ENCODE peak calls at places on chromosomes 3 and 15, in six cellular contexts. One of them, this sample, is unnamed.

GRCh38 chr3:103794656-103795055 is 1359.8 kb downstream of the ZPLD1 start:
- DNase-seq in fibroblast of mammary gland: no peak
- DNase-seq in psoas muscle: no peak
- DNase-seq in GM20000: peak
- DNase-seq in CD4-positive, alpha-beta T cell: no peak
- DNase-seq in CD8-positive, alpha-beta T cell: no peak
- DNase-seq in this sample: no peak

GRCh38 chr3:153163349-153164008 is 1.5 kb downstream of the RAP2B start:
- DNase-seq in fibroblast of mammary gland: peak
- DNase-seq in psoas muscle: no peak
- DNase-seq in GM20000: peak
- DNase-seq in CD4-positive, alpha-beta T cell: no peak
- DNase-seq in CD8-positive, alpha-beta T cell: no peak
- DNase-seq in this sample: peak

GRCh38 chr15:95451891-95452290 is 878.6 kb upstream of the NR2F2 start:
- DNase-seq in fibroblast of mammary gland: no peak
- DNase-seq in psoas muscle: no peak
- DNase-seq in GM20000: no peak
- DNase-seq in CD4-positive, alpha-beta T cell: no peak
- DNase-seq in CD8-positive, alpha-beta T cell: no peak
- DNase-seq in this sample: no peak

GRCh38 chr3:29475305-29475825 is 194.5 kb downstream of the RBMS3 start:
- DNase-seq in fibroblast of mammary gland: no peak
- DNase-seq in psoas muscle: no peak
- DNase-seq in GM20000: no peak
- DNase-seq in CD4-positive, alpha-beta T cell: no peak
- DNase-seq in CD8-positive, alpha-beta T cell: no peak
- DNase-seq in this sample: no peak

GRCh38 chr15:27670481-27670880 is 428.6 kb downstream of the OCA2 start:
- DNase-seq in fibroblast of mammary gland: no peak
- DNase-seq in psoas muscle: no peak
- DNase-seq in GM20000: no peak
- DNase-seq in CD4-positive, alpha-beta T cell: no peak
- DNase-seq in CD8-positive, alpha-beta T cell: no peak
- DNase-seq in this sample: no peak

GRCh38 chr15:70912187-70912586 is 19.6 kb downstream of the LRRC49 start:
- DNase-seq in fibroblast of mammary gland: no peak
- DNase-seq in psoas muscle: no peak
- DNase-seq in GM20000: no peak
- DNase-seq in CD4-positive, alpha-beta T cell: no peak
- DNase-seq in CD8-positive, alpha-beta T cell: no peak
- DNase-seq in this sample: peak

GRCh38 chr3:129289201-129289921 is 10.7 kb downstream of the HMCES start:
- DNase-seq in fibroblast of mammary gland: peak
- DNase-seq in psoas muscle: no peak
- DNase-seq in GM20000: no peak
- DNase-seq in CD4-positive, alpha-beta T cell: no peak
- DNase-seq in CD8-positive, alpha-beta T cell: no peak
- DNase-seq in this sample: peak

GRCh38 chr3:4507010-4507596 is 14.0 kb downstream of the ITPR1 start:
- DNase-seq in fibroblast of mammary gland: peak
- DNase-seq in psoas muscle: no peak
- DNase-seq in GM20000: no peak
- DNase-seq in CD4-positive, alpha-beta T cell: no peak
- DNase-seq in CD8-positive, alpha-beta T cell: no peak
- DNase-seq in this sample: no peak

GRCh38 chr15:76229266-76229665 is 82.0 kb downstream of the ETFA start:
- DNase-seq in fibroblast of mammary gland: no peak
- DNase-seq in psoas muscle: no peak
- DNase-seq in GM20000: no peak
- DNase-seq in CD4-positive, alpha-beta T cell: no peak
- DNase-seq in CD8-positive, alpha-beta T cell: no peak
- DNase-seq in this sample: no peak

GRCh38 chr15:99958426-99959097 is 225.3 kb upstream of the LYSMD4 start:
- DNase-seq in fibroblast of mammary gland: no peak
- DNase-seq in psoas muscle: no peak
- DNase-seq in GM20000: no peak
- DNase-seq in CD4-positive, alpha-beta T cell: no peak
- DNase-seq in CD8-positive, alpha-beta T cell: no peak
- DNase-seq in this sample: no peak

GRCh38 chr3:50617096-50617791 is at the start of gene MAPKAPK3:
- DNase-seq in fibroblast of mammary gland: no peak
- DNase-seq in psoas muscle: peak
- DNase-seq in GM20000: no peak
- DNase-seq in CD4-positive, alpha-beta T cell: no peak
- DNase-seq in CD8-positive, alpha-beta T cell: no peak
- DNase-seq in this sample: peak

GRCh38 chr3:86991840-86992430 is 986 bp upstream of the VGLL3 start:
- DNase-seq in fibroblast of mammary gland: peak
- DNase-seq in psoas muscle: no peak
- DNase-seq in GM20000: no peak
- DNase-seq in CD4-positive, alpha-beta T cell: no peak
- DNase-seq in CD8-positive, alpha-beta T cell: no peak
- DNase-seq in this sample: peak

GRCh38 chr15:22918056-22918455 is 62.1 kb downstream of the CYFIP1 start:
- DNase-seq in fibroblast of mammary gland: peak
- DNase-seq in psoas muscle: no peak
- DNase-seq in GM20000: no peak
- DNase-seq in CD4-positive, alpha-beta T cell: no peak
- DNase-seq in CD8-positive, alpha-beta T cell: no peak
- DNase-seq in this sample: peak

GRCh38 chr15:70532536-70533186 is 230.7 kb downstream of the UACA start:
- DNase-seq in fibroblast of mammary gland: no peak
- DNase-seq in psoas muscle: no peak
- DNase-seq in GM20000: no peak
- DNase-seq in CD4-positive, alpha-beta T cell: no peak
- DNase-seq in CD8-positive, alpha-beta T cell: no peak
- DNase-seq in this sample: no peak

GRCh38 chr15:67745059-67745993 is 80.0 kb upstream of the SKOR1 start:
- DNase-seq in fibroblast of mammary gland: peak
- DNase-seq in psoas muscle: no peak
- DNase-seq in GM20000: no peak
- DNase-seq in CD4-positive, alpha-beta T cell: no peak
- DNase-seq in CD8-positive, alpha-beta T cell: no peak
- DNase-seq in this sample: peak

GRCh38 chr3:69724722-69725435 is 14.4 kb upstream of the MITF start:
- DNase-seq in fibroblast of mammary gland: no peak
- DNase-seq in psoas muscle: no peak
- DNase-seq in GM20000: no peak
- DNase-seq in CD4-positive, alpha-beta T cell: no peak
- DNase-seq in CD8-positive, alpha-beta T cell: no peak
- DNase-seq in this sample: no peak

GRCh38 chr3:157077565-157077991 is 82.4 kb downstream of the CCNL1 start:
- DNase-seq in fibroblast of mammary gland: peak
- DNase-seq in psoas muscle: peak
- DNase-seq in GM20000: no peak
- DNase-seq in CD4-positive, alpha-beta T cell: no peak
- DNase-seq in CD8-positive, alpha-beta T cell: no peak
- DNase-seq in this sample: no peak

GRCh38 chr15:58546635-58547627 is 115.1 kb downstream of the LIPC start:
- DNase-seq in fibroblast of mammary gland: peak
- DNase-seq in psoas muscle: peak
- DNase-seq in GM20000: no peak
- DNase-seq in CD4-positive, alpha-beta T cell: no peak
- DNase-seq in CD8-positive, alpha-beta T cell: no peak
- DNase-seq in this sample: peak

GRCh38 chr15:31332020-31332680 is 5.5 kb downstream of the KLF13 start:
- DNase-seq in fibroblast of mammary gland: no peak
- DNase-seq in psoas muscle: no peak
- DNase-seq in GM20000: no peak
- DNase-seq in CD4-positive, alpha-beta T cell: no peak
- DNase-seq in CD8-positive, alpha-beta T cell: no peak
- DNase-seq in this sample: no peak

GRCh38 chr3:48088056-48088748 is 72.0 kb upstream of the MAP4 start:
- DNase-seq in fibroblast of mammary gland: peak
- DNase-seq in psoas muscle: no peak
- DNase-seq in GM20000: peak
- DNase-seq in CD4-positive, alpha-beta T cell: peak
- DNase-seq in CD8-positive, alpha-beta T cell: no peak
- DNase-seq in this sample: peak

GRCh38 chr15:94205366-94205765 is 26.0 kb upstream of the MCTP2 start:
- DNase-seq in fibroblast of mammary gland: peak
- DNase-seq in psoas muscle: no peak
- DNase-seq in GM20000: no peak
- DNase-seq in CD4-positive, alpha-beta T cell: no peak
- DNase-seq in CD8-positive, alpha-beta T cell: no peak
- DNase-seq in this sample: no peak

GRCh38 chr15:65771870-65772269 is 20.2 kb downstream of the DENND4A start:
- DNase-seq in fibroblast of mammary gland: no peak
- DNase-seq in psoas muscle: no peak
- DNase-seq in GM20000: no peak
- DNase-seq in CD4-positive, alpha-beta T cell: no peak
- DNase-seq in CD8-positive, alpha-beta T cell: no peak
- DNase-seq in this sample: no peak

GRCh38 chr15:91021516-91022074 is 799 bp downstream of the VPS33B start:
- DNase-seq in fibroblast of mammary gland: peak
- DNase-seq in psoas muscle: no peak
- DNase-seq in GM20000: no peak
- DNase-seq in CD4-positive, alpha-beta T cell: no peak
- DNase-seq in CD8-positive, alpha-beta T cell: no peak
- DNase-seq in this sample: peak

GRCh38 chr15:44147636-44148035 is 47.4 kb downstream of the FRMD5 start:
- DNase-seq in fibroblast of mammary gland: no peak
- DNase-seq in psoas muscle: no peak
- DNase-seq in GM20000: no peak
- DNase-seq in CD4-positive, alpha-beta T cell: no peak
- DNase-seq in CD8-positive, alpha-beta T cell: no peak
- DNase-seq in this sample: no peak

GRCh38 chr3:119557192-119557873 is 2.1 kb downstream of the CD80 start:
- DNase-seq in fibroblast of mammary gland: no peak
- DNase-seq in psoas muscle: no peak
- DNase-seq in GM20000: no peak
- DNase-seq in CD4-positive, alpha-beta T cell: no peak
- DNase-seq in CD8-positive, alpha-beta T cell: no peak
- DNase-seq in this sample: no peak

GRCh38 chr3:119559441-119559963 is at the start of gene CD80:
- DNase-seq in fibroblast of mammary gland: peak
- DNase-seq in psoas muscle: peak
- DNase-seq in GM20000: peak
- DNase-seq in CD4-positive, alpha-beta T cell: peak
- DNase-seq in CD8-positive, alpha-beta T cell: no peak
- DNase-seq in this sample: peak

GRCh38 chr3:119557874-119558264 is 1.5 kb downstream of the CD80 start:
- DNase-seq in fibroblast of mammary gland: no peak
- DNase-seq in psoas muscle: no peak
- DNase-seq in GM20000: no peak
- DNase-seq in CD4-positive, alpha-beta T cell: no peak
- DNase-seq in CD8-positive, alpha-beta T cell: no peak
- DNase-seq in this sample: no peak

GRCh38 chr3:119560160-119560559 is 746 bp upstream of the CD80 start:
- DNase-seq in fibroblast of mammary gland: no peak
- DNase-seq in psoas muscle: no peak
- DNase-seq in GM20000: no peak
- DNase-seq in CD4-positive, alpha-beta T cell: no peak
- DNase-seq in CD8-positive, alpha-beta T cell: no peak
- DNase-seq in this sample: no peak

GRCh38 chr3:119558528-119559339 is 680 bp downstream of the CD80 start:
- DNase-seq in fibroblast of mammary gland: no peak
- DNase-seq in psoas muscle: no peak
- DNase-seq in GM20000: no peak
- DNase-seq in CD4-positive, alpha-beta T cell: no peak
- DNase-seq in CD8-positive, alpha-beta T cell: no peak
- DNase-seq in this sample: no peak
- TF ChIP-seq CTCF in fibroblast of mammary gland: no peak
- TF ChIP-seq CTCF in psoas muscle: no peak
- TF ChIP-seq CTCF in GM20000: no peak
- TF ChIP-seq CTCF in CD4-positive, alpha-beta T cell: no peak
- TF ChIP-seq CTCF in CD8-positive, alpha-beta T cell: no peak
- TF ChIP-seq CTCF in this sample: no peak

DNA sequence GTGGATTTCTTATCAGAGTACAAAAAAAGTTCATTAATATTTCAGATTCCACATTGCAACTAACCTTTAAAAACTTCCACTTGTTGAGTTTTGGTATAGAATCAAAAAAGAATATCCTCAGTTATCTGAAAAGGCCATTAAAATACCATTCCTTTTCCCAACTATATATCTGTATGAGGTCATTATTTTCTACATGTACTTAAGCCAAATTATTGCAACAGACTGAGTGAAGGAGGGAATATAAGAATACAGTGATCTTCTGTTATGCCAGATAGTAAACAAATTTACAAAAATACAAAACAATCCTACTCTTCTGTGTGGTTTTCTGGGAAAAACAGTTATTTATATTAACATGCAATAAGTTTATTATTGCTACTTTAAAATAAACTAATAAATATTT is 5.7 kb upstream of the GANC start:
- DNase-seq in fibroblast of mammary gland: no peak
- DNase-seq in psoas muscle: no peak
- DNase-seq in GM20000: no peak
- DNase-seq in CD4-positive, alpha-beta T cell: no peak
- DNase-seq in CD8-positive, alpha-beta T cell: no peak
- DNase-seq in this sample: no peak
- TF ChIP-seq CTCF in fibroblast of mammary gland: no peak
- TF ChIP-seq CTCF in psoas muscle: no peak
- TF ChIP-seq CTCF in GM20000: no peak
- TF ChIP-seq CTCF in CD4-positive, alpha-beta T cell: no peak
- TF ChIP-seq CTCF in CD8-positive, alpha-beta T cell: no peak
- TF ChIP-seq CTCF in this sample: no peak

GRCh38 chr15:45827275-45827674 is 192.4 kb downstream of the SQOR start:
- DNase-seq in fibroblast of mammary gland: no peak
- DNase-seq in psoas muscle: no peak
- DNase-seq in GM20000: no peak
- DNase-seq in CD4-positive, alpha-beta T cell: no peak
- DNase-seq in CD8-positive, alpha-beta T cell: no peak
- DNase-seq in this sample: no peak
- TF ChIP-seq CTCF in fibroblast of mammary gland: no peak
- TF ChIP-seq CTCF in psoas muscle: no peak
- TF ChIP-seq CTCF in GM20000: no peak
- TF ChIP-seq CTCF in CD4-positive, alpha-beta T cell: no peak
- TF ChIP-seq CTCF in CD8-positive, alpha-beta T cell: no peak
- TF ChIP-seq CTCF in this sample: no peak

GRCh38 chr15:64092864-64093626 is 593 bp downstream of the CIAO2A start:
- DNase-seq in fibroblast of mammary gland: peak
- DNase-seq in psoas muscle: peak
- DNase-seq in GM20000: peak
- DNase-seq in CD4-positive, alpha-beta T cell: no peak
- DNase-seq in CD8-positive, alpha-beta T cell: peak
- DNase-seq in this sample: peak
- TF ChIP-seq CTCF in fibroblast of mammary gland: no peak
- TF ChIP-seq CTCF in psoas muscle: no peak
- TF ChIP-seq CTCF in GM20000: peak
- TF ChIP-seq CTCF in CD4-positive, alpha-beta T cell: no peak
- TF ChIP-seq CTCF in CD8-positive, alpha-beta T cell: no peak
- TF ChIP-seq CTCF in this sample: no peak

GRCh38 chr3:121660356-121661171 is at the start of gene HCLS1:
- DNase-seq in fibroblast of mammary gland: peak
- DNase-seq in psoas muscle: peak
- DNase-seq in GM20000: peak
- DNase-seq in CD4-positive, alpha-beta T cell: peak
- DNase-seq in CD8-positive, alpha-beta T cell: peak
- DNase-seq in this sample: peak
- TF ChIP-seq CTCF in fibroblast of mammary gland: no peak
- TF ChIP-seq CTCF in psoas muscle: no peak
- TF ChIP-seq CTCF in GM20000: no peak
- TF ChIP-seq CTCF in CD4-positive, alpha-beta T cell: no peak
- TF ChIP-seq CTCF in CD8-positive, alpha-beta T cell: no peak
- TF ChIP-seq CTCF in this sample: no peak

GRCh38 chr15:77689821-77690220 is 57.1 kb upstream of the LINGO1 start:
- DNase-seq in fibroblast of mammary gland: no peak
- DNase-seq in psoas muscle: no peak
- DNase-seq in GM20000: no peak
- DNase-seq in CD4-positive, alpha-beta T cell: no peak
- DNase-seq in CD8-positive, alpha-beta T cell: no peak
- DNase-seq in this sample: no peak
- TF ChIP-seq CTCF in fibroblast of mammary gland: no peak
- TF ChIP-seq CTCF in psoas muscle: no peak
- TF ChIP-seq CTCF in GM20000: no peak
- TF ChIP-seq CTCF in CD4-positive, alpha-beta T cell: no peak
- TF ChIP-seq CTCF in CD8-positive, alpha-beta T cell: no peak
- TF ChIP-seq CTCF in this sample: no peak